ENCODE peak calls at places on chromosomes 5 and 9, in ten cellular contexts. Y is A549, C is neural progenitor cell, L is keratinocyte, B is neuronal stem cell, E is H1, D is heart left ventricle, T is ascending aorta, N is astrocyte, P is transverse colon. X is an unnamed sample.

GRCh38 chr5:93809430-93809829 is 68.0 kb upstream of the POU5F2 start:
- DNase-seq in Y (no peak), C (no peak), L (no peak), B (no peak), E (no peak), D (no peak), T (no peak), N (no peak), P (no peak), X (no peak)

GRCh38 chr5:58016892-58017291 is 443.0 kb downstream of the PLK2 start:
- DNase-seq in Y (no peak), C (peak; percentile 73), L (no peak), B (peak; percentile 39), E (no peak), D (no peak), T (no peak), N (no peak), P (no peak), X (no peak)

GRCh38 chr5:36932699-36933098 is 56.1 kb downstream of the NIPBL start:
- DNase-seq in Y (no peak), C (no peak), L (no peak), B (no peak), E (no peak), D (no peak), T (no peak), N (no peak), P (no peak), X (no peak)

GRCh38 chr9:87069690-87070089 is 122.4 kb upstream of the GAS1 start:
- DNase-seq in Y (no peak), C (no peak), L (no peak), B (no peak), E (no peak), D (no peak), T (no peak), N (no peak), P (no peak), X (no peak)

GRCh38 chr9:99266136-99267023 is 44.3 kb downstream of the SEC61B start:
- DNase-seq in Y (peak; percentile 54), C (peak; percentile 86), L (no peak), B (peak; percentile 67), E (peak; percentile 91), D (peak; percentile 79), T (peak; percentile 72), N (peak; percentile 56), P (peak; percentile 65), X (no peak)

GRCh38 chr5:56302027-56302426 is 68.9 kb upstream of the ANKRD55 start:
- DNase-seq in Y (no peak), C (no peak), L (no peak), B (no peak), E (no peak), D (no peak), T (no peak), N (peak; percentile 41), P (no peak), X (no peak)

GRCh38 chr5:31701642-31702041 is 62.7 kb downstream of the PDZD2 start:
- DNase-seq in Y (no peak), C (peak; percentile 69), L (no peak), B (no peak), E (no peak), D (no peak), T (no peak), N (no peak), P (no peak), X (no peak)

GRCh38 chr9:124448019-124448418 is 2.2 kb upstream of the ADGRD2 start:
- DNase-seq in Y (no peak), C (no peak), L (no peak), B (no peak), E (no peak), D (peak; percentile 79), T (no peak), N (no peak), P (no peak), X (no peak)

GRCh38 chr5:39019231-39019630 is 55.0 kb downstream of the RICTOR start:
- DNase-seq in Y (no peak), C (no peak), L (no peak), B (no peak), E (no peak), D (no peak), T (no peak), N (no peak), P (no peak), X (no peak)

GRCh38 chr9:113566712-113567071 is 103.2 kb downstream of the RGS3 start:
- DNase-seq in Y (no peak), C (no peak), L (no peak), B (no peak), E (no peak), D (peak; percentile 65), T (peak; percentile 91), N (no peak), P (no peak), X (no peak)

GRCh38 chr9:134570151-134570621 is 71.4 kb upstream of the COL5A1 start:
- DNase-seq in Y (no peak), C (no peak), L (no peak), B (no peak), E (peak; percentile 23), D (peak; percentile 46), T (peak; percentile 73), N (no peak), P (no peak), X (no peak)

GRCh38 chr5:143054480-143054941 is 284.3 kb downstream of the ARHGAP26 start:
- DNase-seq in Y (no peak), C (no peak), L (no peak), B (no peak), E (no peak), D (no peak), T (no peak), N (peak; percentile 73), P (peak; percentile 29), X (no peak)

GRCh38 chr5:27010646-27011045 is 27.7 kb downstream of the CDH9 start:
- DNase-seq in Y (no peak), C (no peak), L (no peak), B (no peak), E (no peak), D (no peak), T (no peak), N (peak; percentile 17), P (no peak), X (no peak)

DNA sequence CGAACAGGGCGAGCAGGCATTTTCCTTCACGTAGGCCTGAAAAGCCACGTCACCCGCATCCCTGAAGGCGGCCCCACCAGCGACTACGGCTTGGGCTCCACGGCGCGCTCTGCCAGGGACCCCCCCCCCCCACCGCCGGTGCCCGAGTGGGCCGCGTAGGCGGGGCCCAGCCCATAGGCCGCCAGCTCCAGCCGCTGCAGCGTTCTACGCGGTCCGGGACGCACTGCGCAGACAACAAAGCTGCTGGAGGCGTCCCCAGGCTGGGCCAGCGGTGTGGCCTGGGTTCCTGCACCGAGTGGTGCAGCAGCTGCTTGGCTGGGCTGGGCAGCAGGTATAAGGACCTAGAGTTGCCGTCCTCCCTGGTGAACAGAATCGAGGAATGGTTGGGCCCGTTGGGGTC is 18.3 kb upstream of the BTNL3 start:
- DNase-seq in Y (no peak), C (no peak), L (no peak), B (no peak), E (no peak), D (no peak), T (no peak), N (no peak), P (no peak), X (no peak)
- H3K4me3 ChIP-seq in Y (no peak overlapping the region), C (no peak overlapping the region), L (no peak overlapping the region), B (no peak overlapping the region), E (no peak overlapping the region), D (no peak overlapping the region), T (no peak overlapping the region), N (no peak overlapping the region), P (no peak overlapping the region), X (no peak overlapping the region)

DNA sequence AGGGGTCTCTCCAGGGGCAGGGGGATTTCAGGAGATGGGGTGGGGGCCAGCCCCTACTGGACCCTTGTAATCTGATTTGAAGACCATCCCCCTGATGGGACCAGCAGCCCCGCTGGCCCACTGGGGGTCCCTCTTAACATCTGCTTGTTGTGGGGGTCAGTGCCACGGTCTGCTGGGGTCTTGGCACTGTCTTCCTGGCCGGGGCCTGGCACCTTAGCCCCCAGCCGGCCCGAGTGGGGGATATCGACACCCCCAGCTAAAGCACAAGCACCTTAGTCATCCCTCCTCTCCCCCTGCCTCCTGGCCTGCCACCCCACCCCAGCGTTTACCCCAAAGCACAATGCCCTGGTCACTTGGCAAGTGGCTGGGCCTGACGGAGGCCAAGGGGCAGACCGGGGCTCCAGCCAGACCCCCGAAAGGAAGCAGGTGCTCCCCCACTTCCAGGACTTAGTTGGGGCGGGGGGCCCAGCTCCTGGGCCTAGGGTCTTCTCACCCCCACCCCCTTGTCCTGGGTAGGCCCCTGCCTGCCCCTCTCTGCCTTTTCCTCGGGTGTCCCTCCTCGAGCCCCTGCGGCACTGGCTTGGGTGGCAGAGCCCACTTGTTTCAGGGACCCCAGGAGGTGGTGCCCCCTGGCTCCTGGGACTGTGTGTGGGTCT is 1.4 kb upstream of the NFX1 start:
- DNase-seq in Y (no peak), C (no peak), L (no peak), B (no peak), E (no peak), D (peak; percentile 53), T (no peak), N (no peak), P (peak; percentile 17), X (no peak)
- H3K27ac ChIP-seq in Y (peak overlapping the region; percentile 99), C (no peak overlapping the region), L (peak overlapping the region; percentile 100), B (no peak overlapping the region), E (peak overlapping the region; percentile 64), D (peak overlapping the region; percentile 100), T (peak overlapping the region; percentile 99), N (peak overlapping the region; percentile 100), P (peak overlapping the region; percentile 95), X (peak overlapping the region; percentile 99)

GRCh38 chr5:141419074-141419880 is 1.6 kb upstream of the PCDHGA11 start:
- DNase-seq in Y (no peak), C (no peak), L (no peak), B (no peak), E (no peak), D (peak; percentile 64), T (no peak), N (no peak), P (no peak), X (no peak)
- H3K9me3 ChIP-seq in Y (peaks cover 61% of the 10 kb centered on the region), C (peaks cover 64% of the 10 kb centered on the region), L (peaks cover 28% of the 10 kb centered on the region), B (peaks cover 97% of the 10 kb centered on the region), E (peaks cover 36% of the 10 kb centered on the region), D (peaks cover 81% of the 10 kb centered on the region), T (peaks cover 100% of the 10 kb centered on the region), N (peaks cover 51% of the 10 kb centered on the region), P (peaks cover 64% of the 10 kb centered on the region), X (peaks cover 98% of the 10 kb centered on the region)

GRCh38 chr9:91844170-91844569 is 105.9 kb downstream of the ROR2 start:
- DNase-seq in Y (no peak), C (no peak), L (no peak), B (no peak), E (no peak), D (no peak), T (no peak), N (no peak), P (peak; percentile 32), X (no peak)

GRCh38 chr9:91845839-91846238 is 104.2 kb downstream of the ROR2 start:
- DNase-seq in Y (no peak), C (no peak), L (no peak), B (no peak), E (no peak), D (no peak), T (no peak), N (no peak), P (no peak), X (no peak)

GRCh38 chr9:91843623-91844111 is 106.4 kb downstream of the ROR2 start:
- DNase-seq in Y (no peak), C (peak; percentile 60), L (no peak), B (no peak), E (no peak), D (no peak), T (no peak), N (no peak), P (no peak), X (no peak)

GRCh38 chr9:91843093-91843492 is 106.9 kb downstream of the ROR2 start:
- DNase-seq in Y (no peak), C (no peak), L (no peak), B (no peak), E (no peak), D (no peak), T (no peak), N (no peak), P (no peak), X (no peak)

GRCh38 chr9:91844656-91845291 is 105.3 kb downstream of the ROR2 start:
- DNase-seq in Y (no peak), C (no peak), L (no peak), B (no peak), E (no peak), D (no peak), T (no peak), N (no peak), P (no peak), X (no peak)
- H3K4me3 ChIP-seq in Y (no peak overlapping the region), C (no peak overlapping the region), L (no peak overlapping the region), B (no peak overlapping the region), E (no peak overlapping the region), D (no peak overlapping the region), T (peak overlapping the region; percentile 23), N (no peak overlapping the region), P (no peak overlapping the region), X (peak overlapping the region; percentile 58)

X was measured in thoracic aorta.